ENCODE peak calls at places on chromosomes 12 and 14, in seven cellular contexts. B is GM12878, H is RWPE1, C is Calu3, R is omental fat pad, S is mucosa of descending colon, Y is transverse colon. I is an unnamed sample.

GRCh38 chr12:96879301-96879700 is 27.8 kb upstream of the NEDD1 start:
- DNase-seq in B (no peak), H (no peak), C (no peak), R (no peak), S (no peak), Y (no peak), I (no peak)

GRCh38 chr12:109915171-109916040 is 15.3 kb downstream of the TCHP start:
- DNase-seq in B (no peak), H (no peak), C (no peak), R (no peak), S (no peak), Y (no peak), I (no peak)

GRCh38 chr12:5200276-5201087 is 156.8 kb downstream of the KCNA5 start:
- DNase-seq in B (no peak), H (peak), C (peak), R (no peak), S (no peak), Y (peak), I (no peak)

GRCh38 chr14:29144598-29144997 is 378.0 kb downstream of the FOXG1 start:
- DNase-seq in B (no peak), H (peak), C (no peak), R (no peak), S (no peak), Y (no peak), I (no peak)

GRCh38 chr14:72808564-72808963 is 85.3 kb downstream of the DPF3 start:
- DNase-seq in B (no peak), H (no peak), C (no peak), R (no peak), S (no peak), Y (no peak), I (no peak)

GRCh38 chr12:105562727-105563072 is 232.2 kb downstream of the C12orf75 start:
- DNase-seq in B (no peak), H (peak), C (no peak), R (no peak), S (no peak), Y (peak), I (no peak)

GRCh38 chr12:43758247-43758727 is 303 bp downstream of the PUS7L start:
- DNase-seq in B (peak), H (peak), C (peak), R (no peak), S (peak), Y (peak), I (no peak)

GRCh38 chr14:49895480-49895879 is 2.6 kb downstream of the ARF6 start:
- DNase-seq in B (no peak), H (no peak), C (no peak), R (no peak), S (no peak), Y (no peak), I (no peak)

GRCh38 chr14:97266653-97267052 is 469.5 kb downstream of the VRK1 start:
- DNase-seq in B (no peak), H (peak), C (no peak), R (no peak), S (no peak), Y (no peak), I (no peak)

GRCh38 chr12:67425394-67425793 is 156.2 kb downstream of the CAND1 start:
- DNase-seq in B (no peak), H (no peak), C (peak), R (no peak), S (peak), Y (peak), I (no peak)

GRCh38 chr12:31005944-31006361 is 67.7 kb upstream of the DDX11 start:
- DNase-seq in B (no peak), H (peak), C (peak), R (no peak), S (no peak), Y (no peak), I (no peak)

GRCh38 chr12:607541-608001 is 55.7 kb downstream of the NINJ2 start:
- DNase-seq in B (no peak), H (peak), C (peak), R (no peak), S (no peak), Y (no peak), I (no peak)

GRCh38 chr12:56193025-56193578 is 3.8 kb upstream of the SMARCC2 start:
- DNase-seq in B (peak), H (peak), C (peak), R (peak), S (no peak), Y (peak), I (no peak)

GRCh38 chr12:45273717-45274271 is 57.9 kb downstream of the ANO6 start:
- DNase-seq in B (no peak), H (peak), C (peak), R (no peak), S (no peak), Y (no peak), I (no peak)
- TF ChIP-seq CTCF in B (no peak), H (no peak), C (no peak), R (no peak), S (no peak), Y (no peak), I (no peak)

DNA sequence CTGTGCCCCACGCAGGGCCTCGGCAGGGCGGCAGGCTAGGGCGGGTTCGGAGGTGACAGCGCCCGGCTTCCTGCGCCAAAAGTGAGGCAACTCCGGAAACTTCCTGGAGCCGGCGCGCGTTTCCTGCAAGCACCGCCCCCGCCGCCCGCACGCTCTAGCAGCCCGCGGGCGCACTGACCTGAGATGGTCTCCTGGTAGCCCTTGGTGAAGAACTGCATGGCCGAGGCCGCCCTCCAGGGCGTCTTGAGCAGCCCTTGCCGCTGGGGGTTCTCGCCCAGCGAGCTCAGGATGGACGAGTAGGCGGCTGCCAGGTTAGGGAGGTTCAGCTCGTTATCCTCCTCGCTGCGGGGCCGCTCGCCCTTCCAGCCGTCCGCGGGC is 494 bp downstream of the GCH1 start:
- DNase-seq in B (no peak), H (peak), C (peak), R (peak), S (peak), Y (peak), I (peak)
- TF ChIP-seq CTCF in B (peak), H (no peak), C (no peak), R (no peak), S (no peak), Y (no peak), I (peak)

GRCh38 chr14:103271189-103271588 is 62.8 kb upstream of the EIF5 start:
- DNase-seq in B (no peak), H (no peak), C (no peak), R (no peak), S (no peak), Y (no peak), I (no peak)

GRCh38 chr14:103267226-103267625 is 66.8 kb upstream of the EIF5 start:
- DNase-seq in B (no peak), H (no peak), C (no peak), R (no peak), S (no peak), Y (no peak), I (no peak)
- TF ChIP-seq CTCF in B (no peak), H (no peak), C (no peak), R (no peak), S (no peak), Y (no peak), I (no peak)

GRCh38 chr12:53326460-53327185 is 5.2 kb upstream of the AAAS start:
- DNase-seq in B (no peak), H (no peak), C (no peak), R (no peak), S (no peak), Y (no peak), I (no peak)

GRCh38 chr12:53325539-53326061 is 4.2 kb upstream of the AAAS start:
- DNase-seq in B (no peak), H (peak), C (peak), R (no peak), S (peak), Y (peak), I (no peak)

GRCh38 chr12:53327435-53328042 is 6.1 kb upstream of the AAAS start:
- DNase-seq in B (no peak), H (no peak), C (peak), R (no peak), S (no peak), Y (no peak), I (no peak)

GRCh38 chr12:53324779-53325538 is 3.5 kb upstream of the AAAS start:
- DNase-seq in B (peak), H (peak), C (peak), R (peak), S (peak), Y (peak), I (peak)

GRCh38 chr12:53328043-53328435 is 6.6 kb upstream of the AAAS start:
- DNase-seq in B (no peak), H (no peak), C (no peak), R (no peak), S (no peak), Y (no peak), I (no peak)
- TF ChIP-seq CTCF in B (no peak), H (no peak), C (no peak), R (no peak), S (no peak), Y (no peak), I (peak)